ENCODE peak calls at places on chromosomes 13 and 19, in four cellular contexts. C is GM12864, R is A172, E is H7. L is an unnamed sample.

GRCh38 chr13:109500146-109500773 is 286.1 kb downstream of the IRS2 start:
- DNase-seq in C (no peak), E (peak), R (peak), L (no peak)

GRCh38 chr13:93172109-93172508 is 54.5 kb upstream of the GPC6 start:
- DNase-seq in C (no peak), E (peak), R (no peak), L (no peak)

GRCh38 chr19:42074513-42075363 is 1.2 kb upstream of the ZNF574 start:
- DNase-seq in E (peak), R (no peak), C (no peak), L (no peak)

GRCh38 chr19:41324231-41324702 is 14.3 kb downstream of the CCDC97 start:
- DNase-seq in C (no peak), E (peak), R (no peak), L (no peak)

GRCh38 chr13:48797127-48797526 is 143.4 kb downstream of the CYSLTR2 start:
- DNase-seq in R (no peak), C (no peak), E (no peak), L (no peak)

GRCh38 chr13:42064259-42064658 is 15.8 kb downstream of the DGKH start:
- DNase-seq in R (no peak), C (no peak), E (no peak), L (no peak)

GRCh38 chr19:4555657-4556561 is 3.6 kb downstream of the SEMA6B start:
- DNase-seq in R (peak), E (peak), C (no peak), L (no peak)

GRCh38 chr19:35298561-35298972 is 6.6 kb downstream of the MAG start:
- DNase-seq in E (no peak), C (no peak), R (no peak), L (no peak)

GRCh38 chr19:14383898-14384669 is 2.8 kb downstream of the ADGRE5 start:
- DNase-seq in E (peak), R (peak), C (no peak), L (no peak)

GRCh38 chr13:33953203-33953602 is 135.3 kb downstream of the RFC3 start:
- DNase-seq in E (no peak), R (peak), C (no peak), L (peak)

GRCh38 chr13:40026174-40026585 is 370.7 kb downstream of the COG6 start:
- DNase-seq in R (no peak), E (no peak), C (peak), L (no peak)

GRCh38 chr19:39515551-39516191 is 732 bp downstream of the SELENOV start:
- DNase-seq in C (no peak), E (peak), R (no peak), L (no peak)

GRCh38 chr13:30037306-30037705 is 186.9 kb upstream of the UBL3 start:
- DNase-seq in R (no peak), E (peak), C (no peak), L (no peak)

GRCh38 chr13:100176781-100177389 is 88.0 kb downstream of the PCCA start:
- DNase-seq in E (no peak), R (peak), C (no peak), L (no peak)

GRCh38 chr13:110446570-110446880 is 115.0 kb downstream of the RAB20 start:
- DNase-seq in R (no peak), E (no peak), C (no peak), L (no peak)

GRCh38 chr19:17339088-17339741 is 1.9 kb downstream of the GTPBP3 start:
- DNase-seq in R (no peak), E (peak), C (no peak), L (no peak)

GRCh38 chr13:111184685-111185401 is 69.7 kb downstream of the ARHGEF7 start:
- DNase-seq in E (no peak), R (no peak), C (peak), L (no peak)

GRCh38 chr19:51365211-51366049 is 758 bp downstream of the ETFB start:
- DNase-seq in R (no peak), E (no peak), C (no peak), L (no peak)

GRCh38 chr19:29855771-29856510 is 44.1 kb downstream of the CCNE1 start:
- DNase-seq in C (no peak), R (no peak), E (no peak), L (no peak)

GRCh38 chr19:46536391-46536790 is 40.7 kb upstream of the PNMA8B start:
- DNase-seq in E (no peak), C (no peak), R (no peak), L (no peak)

GRCh38 chr13:66461021-66461420 is 769.1 kb downstream of the PCDH9 start:
- DNase-seq in E (no peak), C (no peak), R (no peak), L (no peak)

GRCh38 chr13:38530492-38530891 is 156.4 kb upstream of the FREM2 start:
- DNase-seq in C (no peak), R (peak), E (no peak), L (no peak)

GRCh38 chr19:38733493-38734175 is 10.6 kb downstream of the CAPN12 start:
- DNase-seq in R (peak), E (no peak), C (no peak), L (no peak)

GRCh38 chr13:26253787-26254582 is at the start of gene CDK8:
- DNase-seq in R (peak), C (peak), E (peak), L (peak)

GRCh38 chr19:398719-399118 is 10.2 kb downstream of the C2CD4C start:
- DNase-seq in C (no peak), R (no peak), E (no peak), L (no peak)

GRCh38 chr19:5225486-5226345 is 114.9 kb downstream of the PTPRS start:
- DNase-seq in R (no peak), C (no peak), E (peak), L (no peak)

GRCh38 chr13:61316647-61317046 is 99.0 kb downstream of the PCDH20 start:
- DNase-seq in C (no peak), R (no peak), E (peak), L (no peak)

GRCh38 chr19:7715671-7716070 is 13.7 kb upstream of the FCER2 start:
- DNase-seq in E (no peak), C (no peak), R (no peak), L (no peak)

GRCh38 chr19:42271045-42271419 is 2.0 kb downstream of the CIC start:
- DNase-seq in E (no peak), C (no peak), R (no peak), L (no peak)

GRCh38 chr13:32045537-32045936 is 14.0 kb downstream of the FRY start:
- DNase-seq in C (no peak), R (no peak), E (no peak), L (no peak)

GRCh38 chr19:38221919-38222828 is 1.8 kb downstream of the DPF1 start:
- DNase-seq in E (peak), C (no peak), R (no peak), L (no peak)

GRCh38 chr19:1183543-1184172 is 9.6 kb upstream of the SBNO2 start:
- DNase-seq in E (peak), C (no peak), R (peak), L (no peak)

GRCh38 chr19:27767234-27767633 is 1445.7 kb downstream of the UQCRFS1 start:
- DNase-seq in E (no peak), R (no peak), C (no peak), L (no peak)

GRCh38 chr19:58407658-58408151 is 744 bp upstream of the ZNF584 start:
- DNase-seq in E (peak), C (no peak), R (no peak), L (no peak)

GRCh38 chr19:33302175-33302973 is at the start of gene CEBPA:
- DNase-seq in E (peak), R (peak), C (no peak), L (peak)

GRCh38 chr13:99191900-99192399 is 8.7 kb upstream of the UBAC2 start:
- DNase-seq in E (no peak), R (no peak), C (no peak), L (no peak)